ENCODE peak calls at places on chromosomes 11 and 22, in five cellular contexts. X is aorta, S is ovary, T is psoas muscle, E is testis. V is an unnamed sample.

GRCh38 chr11:10528121-10528520 is 12.9 kb downstream of the RNF141 start:
- DNase-seq in S (no peak), E (no peak), X (no peak), T (no peak), V (no peak)

GRCh38 chr11:2842876-2843275 is 42.7 kb downstream of the CDKN1C start:
- DNase-seq in S (no peak), E (no peak), T (peak; percentile 25), X (no peak), V (no peak)

GRCh38 chr11:72293391-72293790 is 49.4 kb upstream of the PHOX2A start:
- DNase-seq in X (no peak), S (no peak), E (no peak), T (no peak), V (no peak)

GRCh38 chr11:96000064-96000463 is 76.2 kb upstream of the MTMR2 start:
- DNase-seq in S (no peak), T (no peak), E (no peak), X (no peak), V (no peak)

GRCh38 chr11:73653996-73654395 is 7.6 kb downstream of the PLEKHB1 start:
- DNase-seq in T (no peak), X (no peak), E (no peak), S (no peak), V (no peak)

GRCh38 chr11:76615950-76616349 is 54.6 kb downstream of the LRRC32 start:
- DNase-seq in T (no peak), E (peak; percentile 60), X (peak; percentile 90), S (peak; percentile 72), V (peak; percentile 70)

GRCh38 chr22:26927841-26928240 is 270.5 kb downstream of the MIAT start:
- DNase-seq in S (no peak), E (no peak), X (no peak), T (no peak), V (no peak)

GRCh38 chr22:18987765-18988164 is 51.7 kb upstream of the PRODH start:
- DNase-seq in E (peak; percentile 11), T (no peak), X (peak; percentile 64), S (no peak), V (no peak)

GRCh38 chr11:82890002-82890341 is 10.3 kb downstream of the PRCP start:
- DNase-seq in S (no peak), X (no peak), T (no peak), E (no peak), V (no peak)
- H3K27ac ChIP-seq in S (no peak overlapping the region), X (no peak overlapping the region), T (no peak overlapping the region), E (no peak overlapping the region), V (no peak overlapping the region)

DNA sequence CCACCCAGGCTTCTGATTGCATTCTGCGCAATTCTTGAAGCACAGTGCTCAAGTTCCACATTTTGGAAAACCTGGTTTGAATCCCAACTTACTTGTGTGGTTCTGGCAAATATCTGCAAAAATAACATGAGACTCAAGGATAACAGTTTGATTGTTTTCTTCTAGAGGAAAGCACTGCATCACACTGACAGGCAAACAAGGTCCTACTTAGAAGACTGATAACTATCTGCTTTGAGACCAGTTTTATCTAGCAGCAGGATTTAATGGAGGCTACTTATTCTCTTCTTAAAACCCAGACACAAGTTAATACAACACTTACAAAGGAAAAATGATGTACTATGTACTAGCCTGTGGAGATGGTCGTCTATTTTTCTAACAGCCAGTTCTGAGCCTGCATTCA is 41.4 kb downstream of the RIC3 start:
- DNase-seq in E (no peak), X (no peak), T (no peak), S (no peak), V (no peak)
- H3K4me3 ChIP-seq in E (no peak overlapping the region), X (no peak overlapping the region), T (no peak overlapping the region), S (no peak overlapping the region), V (no peak overlapping the region)

DNA sequence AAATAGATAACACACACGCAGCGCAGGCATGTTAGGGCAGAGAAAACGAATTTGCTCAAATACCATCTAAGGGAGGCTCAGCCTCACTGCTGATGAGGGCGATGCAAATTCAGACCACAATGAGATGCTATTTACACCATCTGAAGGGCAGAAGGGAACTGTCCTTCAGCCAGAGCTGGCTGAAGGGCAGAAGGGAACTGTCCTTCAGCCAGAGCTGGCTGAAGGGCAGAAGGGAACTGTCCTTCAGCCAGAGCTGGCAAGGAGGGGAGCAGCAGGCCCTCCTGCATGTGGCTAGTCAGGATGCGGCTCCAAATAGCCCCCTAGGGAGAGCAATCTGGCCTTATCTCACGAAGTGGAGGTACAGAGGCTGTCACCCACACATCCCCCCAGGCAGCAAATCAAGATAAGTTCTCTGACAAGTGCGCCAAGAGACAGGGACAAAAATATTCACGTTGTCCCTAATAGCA is 7.5 kb upstream of the SLC39A13 start:
- DNase-seq in S (no peak), T (peak; percentile 28), X (no peak), E (no peak), V (no peak)
- H3K27ac ChIP-seq in S (no peak overlapping the region), T (peak overlapping the region; percentile 41), X (peak overlapping the region; percentile 75), E (peak overlapping the region; percentile 80), V (peak overlapping the region; percentile 51)

DNA sequence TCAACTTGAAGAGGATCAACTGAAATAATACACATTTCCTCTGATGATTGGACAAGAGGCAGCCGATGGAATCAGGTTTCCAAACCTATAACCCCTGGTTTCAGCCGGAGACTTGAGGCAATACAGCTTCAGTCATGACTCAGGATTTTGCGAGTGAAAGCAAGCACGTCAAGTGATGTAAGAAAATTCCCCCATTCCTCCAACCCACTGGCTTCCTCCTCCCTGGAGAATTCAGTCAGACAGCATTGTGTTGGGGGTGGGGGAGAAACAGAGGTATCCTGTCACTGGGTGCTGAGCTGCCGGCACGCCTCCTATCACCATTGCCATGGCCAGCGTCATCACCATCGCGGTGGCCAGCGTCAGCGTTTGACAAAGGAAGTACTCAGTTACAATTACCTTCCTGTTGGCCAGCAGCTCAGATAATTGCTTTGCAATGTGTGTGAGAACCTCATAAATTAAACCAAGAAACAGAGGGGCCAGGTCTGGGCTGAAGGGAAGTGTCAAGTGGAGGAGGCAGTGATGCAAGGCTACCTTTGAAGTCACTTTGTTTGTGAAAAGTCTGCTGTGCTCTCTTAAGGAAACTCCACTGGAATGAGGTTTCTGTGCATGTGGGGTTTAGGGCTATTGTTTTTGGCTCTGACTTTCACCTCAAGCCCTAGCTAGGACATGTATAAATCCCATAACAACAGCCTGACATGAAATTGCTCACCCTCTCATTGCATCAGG is 50.3 kb downstream of the LIF start:
- DNase-seq in X (peak; percentile 90), S (no peak), E (peak; percentile 63), T (peak; percentile 85), V (peak; percentile 92)
- H3K4me3 ChIP-seq in X (no peak overlapping the region), S (no peak overlapping the region), E (no peak overlapping the region), T (no peak overlapping the region), V (peak overlapping the region; percentile 2)

DNA sequence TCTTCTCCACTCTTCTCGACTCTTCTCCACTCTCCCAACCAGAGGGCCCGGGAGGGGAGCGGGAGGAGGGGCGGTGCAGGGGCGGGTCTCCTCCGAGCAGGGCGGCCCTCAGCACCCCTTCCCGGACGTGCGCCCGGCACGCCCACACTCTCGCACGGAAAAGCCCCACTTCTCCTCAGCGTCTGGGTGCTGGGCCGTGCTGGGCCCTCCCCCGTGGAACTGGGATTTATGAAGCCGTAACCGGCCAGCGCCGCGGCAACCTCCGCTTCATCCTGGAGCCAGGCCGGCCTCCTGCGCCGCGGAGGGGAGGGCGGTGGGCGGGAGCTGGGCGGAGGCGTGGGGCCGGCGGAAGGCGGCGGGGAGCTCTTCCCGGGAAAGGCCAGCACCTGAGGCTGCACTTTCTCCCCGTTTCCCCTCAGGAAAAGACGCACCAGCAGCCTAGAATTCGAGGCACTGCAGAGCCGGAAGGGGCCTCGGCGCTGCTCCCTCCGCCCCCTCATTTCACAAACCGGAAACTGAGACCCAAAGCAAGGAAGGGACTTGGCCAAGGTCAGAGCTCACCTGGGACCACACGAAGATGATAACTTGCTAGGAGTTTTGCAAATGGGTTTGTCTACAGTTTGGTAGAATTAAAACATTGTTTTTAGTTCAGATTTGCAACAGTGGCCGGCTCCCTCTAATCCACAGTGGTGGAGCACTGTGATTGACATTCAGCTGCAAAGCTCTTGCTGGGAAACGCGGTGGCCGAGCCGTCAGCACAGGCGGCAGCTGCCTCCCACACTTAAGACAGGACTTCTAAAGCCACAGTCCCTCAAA is 31.6 kb upstream of the JAM3 start:
- DNase-seq in X (peak; percentile 92), E (peak; percentile 76), S (peak; percentile 90), T (peak; percentile 80), V (peak; percentile 94)
- H3K27ac ChIP-seq in X (peak overlapping the region; percentile 71), E (peak overlapping the region; percentile 97), S (peak overlapping the region; percentile 92), T (peak overlapping the region; percentile 67), V (peak overlapping the region; percentile 92)

V was measured in sigmoid colon.